ENCODE peak calls at places on chromosomes 5 and 9, in seven cellular contexts. K is mesendoderm, P is neuronal stem cell, O is IMR-90, Z is H1, W is mesenchymal stem cell, E is H9. N is an unnamed sample.

GRCh38 chr5:14534773-14535172 is 46.8 kb upstream of the OTULINL start:
- DNase-seq in K (peak; percentile 22), P (no peak), O (no peak), Z (no peak), W (peak; percentile 6), E (no peak), N (no peak)

GRCh38 chr9:38336341-38336740 is 56.2 kb upstream of the ALDH1B1 start:
- DNase-seq in K (no peak), P (no peak), O (no peak), Z (peak; percentile 43), W (no peak), E (no peak), N (no peak)

GRCh38 chr5:107968998-107969397 is 298.3 kb upstream of the EFNA5 start:
- DNase-seq in K (no peak), P (no peak), O (peak; percentile 56), Z (no peak), W (peak; percentile 48), E (no peak), N (no peak)

GRCh38 chr9:127664678-127665507 is 41.9 kb upstream of the CFAP157 start:
- DNase-seq in K (no peak), P (no peak), O (peak; percentile 13), Z (no peak), W (no peak), E (no peak), N (no peak)

GRCh38 chr5:64347308-64347707 is 158.5 kb upstream of the RGS7BP start:
- DNase-seq in K (peak; percentile 11), P (no peak), O (no peak), Z (no peak), W (no peak), E (no peak), N (no peak)

GRCh38 chr5:100826133-100826532 is 76.9 kb downstream of the ST8SIA4 start:
- DNase-seq in K (no peak), P (no peak), O (no peak), Z (no peak), W (no peak), E (no peak), N (no peak)

GRCh38 chr5:32462618-32463017 is 18.1 kb upstream of the ZFR start:
- DNase-seq in K (peak; percentile 11), P (no peak), O (peak; percentile 71), Z (no peak), W (peak; percentile 48), E (no peak), N (peak; percentile 53)

GRCh38 chr9:74064702-74065101 is 432.4 kb upstream of the RORB start:
- DNase-seq in K (no peak), P (no peak), O (no peak), Z (no peak), W (no peak), E (no peak), N (no peak)

GRCh38 chr9:113511856-113512761 is 48.6 kb downstream of the RGS3 start:
- DNase-seq in K (no peak), P (no peak), O (peak; percentile 73), Z (no peak), W (peak; percentile 58), E (no peak), N (no peak)

GRCh38 chr5:172820046-172820767 is 13.8 kb upstream of the ERGIC1 start:
- DNase-seq in K (no peak), P (no peak), O (peak; percentile 89), Z (no peak), W (no peak), E (no peak), N (no peak)

GRCh38 chr5:9726931-9727330 is 96.8 kb upstream of the TAS2R1 start:
- DNase-seq in K (no peak), P (no peak), O (no peak), Z (no peak), W (no peak), E (no peak), N (no peak)

GRCh38 chr5:60223342-60223741 is 329.8 kb upstream of the PDE4D start:
- DNase-seq in K (no peak), P (no peak), O (no peak), Z (no peak), W (no peak), E (no peak), N (no peak)

GRCh38 chr9:136110082-136111061 is 8.3 kb downstream of the TMEM250 start:
- DNase-seq in K (peak; percentile 73), P (no peak), O (peak; percentile 15), Z (no peak), W (peak; percentile 43), E (peak; percentile 66), N (no peak)

GRCh38 chr5:124748687-124749594 is 2.5 kb upstream of the ZNF608 start:
- DNase-seq in K (peak; percentile 99), P (peak; percentile 83), O (peak; percentile 91), Z (peak; percentile 73), W (peak; percentile 95), E (peak; percentile 92), N (peak; percentile 77)

GRCh38 chr5:141615991-141616715 is 2.6 kb downstream of the DIAPH1 start:
- DNase-seq in K (no peak), P (no peak), O (no peak), Z (no peak), W (no peak), E (no peak), N (no peak)

GRCh38 chr9:133949486-133950061 is 42.5 kb downstream of the VAV2 start:
- DNase-seq in K (no peak), P (no peak), O (no peak), Z (no peak), W (no peak), E (no peak), N (no peak)

GRCh38 chr5:112867411-112867810 is 6.3 kb downstream of the SRP19 start:
- DNase-seq in K (no peak), P (no peak), O (no peak), Z (no peak), W (no peak), E (no peak), N (no peak)

GRCh38 chr9:127049044-127049443 is 73.4 kb downstream of the ANGPTL2 start:
- DNase-seq in K (no peak), P (no peak), O (peak; percentile 97), Z (peak; percentile 17), W (peak; percentile 92), E (no peak), N (peak; percentile 24)

GRCh38 chr5:79923431-79923830 is 67.6 kb downstream of the MTX3 start:
- DNase-seq in K (no peak), P (no peak), O (no peak), Z (no peak), W (no peak), E (no peak), N (no peak)

GRCh38 chr9:35267716-35268115 is 105.9 kb downstream of the UNC13B start:
- DNase-seq in K (peak; percentile 22), P (no peak), O (peak; percentile 15), Z (no peak), W (no peak), E (no peak), N (no peak)
- H3K23ac ChIP-seq in K (no peak overlapping the region), P (no peak overlapping the region), O (no peak overlapping the region), Z (no peak overlapping the region), W (no peak overlapping the region), E (no peak overlapping the region), N (no peak overlapping the region)

DNA sequence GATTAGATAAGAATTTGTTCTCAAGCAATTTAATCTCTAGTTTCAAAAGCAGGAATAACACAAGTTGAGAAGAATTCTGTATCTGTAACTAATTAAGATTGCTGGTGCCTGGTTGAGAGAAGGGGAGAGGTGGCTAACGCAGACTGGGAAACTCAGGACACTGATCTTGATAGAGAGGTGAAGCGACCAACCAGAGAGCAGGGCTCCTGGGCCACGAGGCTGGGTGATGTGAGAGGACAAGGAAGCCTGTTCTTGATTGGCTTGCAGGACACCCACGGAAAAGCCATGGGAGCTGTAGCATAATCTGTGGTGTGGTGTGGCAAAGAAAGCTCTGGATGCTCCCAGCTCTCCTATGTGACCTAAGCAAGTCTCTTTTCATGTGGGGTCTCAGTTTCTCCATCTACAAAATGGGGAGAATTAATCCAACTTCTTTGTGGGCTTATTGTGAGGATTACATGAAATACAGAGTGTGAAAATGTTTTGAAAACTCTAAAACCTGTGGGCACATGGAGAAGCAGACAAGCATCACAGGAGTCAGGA is 594.1 kb upstream of the BRINP1 start:
- DNase-seq in K (peak; percentile 94), P (peak; percentile 24), O (peak; percentile 78), Z (peak; percentile 57), W (peak; percentile 74), E (peak; percentile 85), N (no peak)
- H3K23ac ChIP-seq in K (no peak overlapping the region), P (no peak overlapping the region), O (peak overlapping the region; percentile 97), Z (no peak overlapping the region), W (no peak overlapping the region), E (no peak overlapping the region), N (no peak overlapping the region)

GRCh38 chr5:54214747-54215146 is 95.6 kb downstream of the ARL15 start:
- DNase-seq in K (no peak), P (no peak), O (no peak), Z (no peak), W (no peak), E (no peak), N (no peak)

GRCh38 chr5:54212331-54212730 is 98.0 kb downstream of the ARL15 start:
- DNase-seq in K (peak; percentile 37), P (no peak), O (no peak), Z (no peak), W (no peak), E (no peak), N (no peak)

GRCh38 chr5:54215233-54215736 is 95.1 kb downstream of the ARL15 start:
- DNase-seq in K (peak; percentile 86), P (peak; percentile 56), O (no peak), Z (no peak), W (peak; percentile 51), E (no peak), N (no peak)

GRCh38 chr5:54207566-54207965 is 102.8 kb downstream of the ARL15 start:
- DNase-seq in K (peak; percentile 83), P (no peak), O (no peak), Z (no peak), W (no peak), E (no peak), N (no peak)

DNA sequence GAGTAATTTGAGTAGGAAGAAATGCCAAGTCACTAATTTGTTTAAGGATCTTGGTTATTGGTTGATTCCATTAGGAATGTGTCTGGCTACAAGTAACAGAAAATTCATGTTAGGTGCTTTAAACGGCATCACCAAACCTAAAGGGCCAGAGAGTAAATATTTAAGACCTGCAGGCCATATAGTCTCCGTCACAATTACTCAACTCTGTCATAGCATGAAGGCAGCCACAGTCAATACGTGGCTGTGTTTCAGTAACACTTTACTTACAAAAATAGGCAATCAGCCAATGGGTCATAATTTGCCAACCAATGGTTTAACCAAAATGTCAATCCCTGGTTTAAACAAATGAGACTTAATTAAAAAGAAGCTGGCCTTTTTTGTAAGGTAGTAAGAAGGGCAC is 98.5 kb downstream of the ARL15 start:
- DNase-seq in K (no peak), P (no peak), O (no peak), Z (no peak), W (no peak), E (no peak), N (peak; percentile 6)
- H3K23ac ChIP-seq in K (no peak overlapping the region), P (no peak overlapping the region), O (no peak overlapping the region), Z (no peak overlapping the region), W (no peak overlapping the region), E (no peak overlapping the region), N (no peak overlapping the region)

GRCh38 chr5:42970636-42971559 is 69.2 kb downstream of the ANXA2R start:
- DNase-seq in K (peak; percentile 44), P (no peak), O (no peak), Z (peak; percentile 84), W (no peak), E (peak; percentile 77), N (no peak)

DNA sequence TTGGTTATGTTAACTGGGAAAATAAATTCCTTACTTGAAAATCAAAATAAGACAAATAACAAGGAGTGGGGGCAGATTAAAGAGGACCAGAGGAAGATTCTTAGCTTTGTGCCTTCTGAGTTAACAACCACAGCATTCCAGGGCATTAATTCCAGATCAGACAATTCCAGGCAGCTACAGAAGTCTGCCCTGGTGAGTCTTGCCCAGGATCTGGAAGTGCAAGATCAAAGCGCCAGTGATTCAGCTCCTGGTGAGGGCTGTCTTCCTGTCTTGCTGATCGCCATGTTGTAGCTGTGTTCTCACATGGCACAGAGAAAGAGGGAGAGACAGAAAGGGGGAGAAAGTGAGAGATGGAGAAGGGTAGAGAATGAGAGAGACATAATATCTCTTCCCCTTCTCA is 65.6 kb downstream of the ANXA2R start:
- DNase-seq in K (no peak), P (no peak), O (peak; percentile 36), Z (no peak), W (no peak), E (no peak), N (no peak)
- H3K23ac ChIP-seq in K (no peak overlapping the region), P (no peak overlapping the region), O (no peak overlapping the region), Z (no peak overlapping the region), W (no peak overlapping the region), E (no peak overlapping the region), N (no peak overlapping the region)

N was measured in trophoblast cell.